ENCODE peak calls at places on chromosomes 5 and 9, in nine cellular contexts. One of them, this sample, is unnamed.

GRCh38 chr9:137217276-137218211 is 4.5 kb downstream of the RNF208 start:
- DNase-seq in omental fat pad: peak
- DNase-seq in mucosa of descending colon: peak
- DNase-seq in neural crest cell: no peak
- DNase-seq in fibroblast of the aortic adventitia: peak
- DNase-seq in hepatocyte: peak
- DNase-seq in cardiac fibroblast: peak
- DNase-seq in foreskin keratinocyte: peak
- DNase-seq in brain microvascular endothelial cell: no peak
- DNase-seq in this sample: no peak

GRCh38 chr9:116154976-116155699 is 1.5 kb downstream of the PAPPA start:
- DNase-seq in omental fat pad: no peak
- DNase-seq in mucosa of descending colon: no peak
- DNase-seq in neural crest cell: no peak
- DNase-seq in fibroblast of the aortic adventitia: peak
- DNase-seq in hepatocyte: peak
- DNase-seq in cardiac fibroblast: peak
- DNase-seq in foreskin keratinocyte: no peak
- DNase-seq in brain microvascular endothelial cell: peak
- DNase-seq in this sample: no peak

GRCh38 chr5:3155029-3155428 is 403.6 kb upstream of the IRX2 start:
- DNase-seq in omental fat pad: no peak
- DNase-seq in mucosa of descending colon: no peak
- DNase-seq in neural crest cell: no peak
- DNase-seq in fibroblast of the aortic adventitia: no peak
- DNase-seq in hepatocyte: no peak
- DNase-seq in cardiac fibroblast: no peak
- DNase-seq in foreskin keratinocyte: no peak
- DNase-seq in brain microvascular endothelial cell: no peak
- DNase-seq in this sample: no peak

GRCh38 chr9:127637322-127637847 is 25.3 kb downstream of the STXBP1 start:
- DNase-seq in omental fat pad: no peak
- DNase-seq in mucosa of descending colon: no peak
- DNase-seq in neural crest cell: no peak
- DNase-seq in fibroblast of the aortic adventitia: peak
- DNase-seq in hepatocyte: peak
- DNase-seq in cardiac fibroblast: peak
- DNase-seq in foreskin keratinocyte: peak
- DNase-seq in brain microvascular endothelial cell: peak
- DNase-seq in this sample: no peak

GRCh38 chr9:121604242-121604641 is 47.2 kb upstream of the DAB2IP start:
- DNase-seq in omental fat pad: no peak
- DNase-seq in mucosa of descending colon: no peak
- DNase-seq in neural crest cell: no peak
- DNase-seq in fibroblast of the aortic adventitia: no peak
- DNase-seq in hepatocyte: peak
- DNase-seq in cardiac fibroblast: no peak
- DNase-seq in foreskin keratinocyte: no peak
- DNase-seq in brain microvascular endothelial cell: no peak
- DNase-seq in this sample: no peak

GRCh38 chr5:90528704-90529233 is 615 bp downstream of the LYSMD3 start:
- DNase-seq in omental fat pad: no peak
- DNase-seq in mucosa of descending colon: no peak
- DNase-seq in neural crest cell: no peak
- DNase-seq in fibroblast of the aortic adventitia: peak
- DNase-seq in hepatocyte: peak
- DNase-seq in cardiac fibroblast: peak
- DNase-seq in foreskin keratinocyte: peak
- DNase-seq in brain microvascular endothelial cell: no peak
- DNase-seq in this sample: no peak

GRCh38 chr9:121656941-121657340 is 5.5 kb downstream of the DAB2IP start:
- DNase-seq in omental fat pad: no peak
- DNase-seq in mucosa of descending colon: peak
- DNase-seq in neural crest cell: no peak
- DNase-seq in fibroblast of the aortic adventitia: no peak
- DNase-seq in hepatocyte: no peak
- DNase-seq in cardiac fibroblast: no peak
- DNase-seq in foreskin keratinocyte: no peak
- DNase-seq in brain microvascular endothelial cell: no peak
- DNase-seq in this sample: no peak

GRCh38 chr9:27086818-27087680 is 22.0 kb upstream of the TEK start:
- DNase-seq in omental fat pad: no peak
- DNase-seq in mucosa of descending colon: no peak
- DNase-seq in neural crest cell: no peak
- DNase-seq in fibroblast of the aortic adventitia: peak
- DNase-seq in hepatocyte: peak
- DNase-seq in cardiac fibroblast: peak
- DNase-seq in foreskin keratinocyte: peak
- DNase-seq in brain microvascular endothelial cell: peak
- DNase-seq in this sample: no peak

GRCh38 chr5:17910318-17910717 is 276.1 kb downstream of the TAF11L14 start:
- DNase-seq in omental fat pad: no peak
- DNase-seq in mucosa of descending colon: no peak
- DNase-seq in neural crest cell: no peak
- DNase-seq in fibroblast of the aortic adventitia: no peak
- DNase-seq in hepatocyte: no peak
- DNase-seq in cardiac fibroblast: peak
- DNase-seq in foreskin keratinocyte: peak
- DNase-seq in brain microvascular endothelial cell: no peak
- DNase-seq in this sample: no peak

GRCh38 chr5:144484124-144484897 is 313.6 kb downstream of the KCTD16 start:
- DNase-seq in omental fat pad: no peak
- DNase-seq in mucosa of descending colon: no peak
- DNase-seq in neural crest cell: no peak
- DNase-seq in fibroblast of the aortic adventitia: peak
- DNase-seq in hepatocyte: peak
- DNase-seq in cardiac fibroblast: peak
- DNase-seq in foreskin keratinocyte: peak
- DNase-seq in brain microvascular endothelial cell: peak
- DNase-seq in this sample: no peak

GRCh38 chr5:144485540-144485939 is 314.9 kb downstream of the KCTD16 start:
- DNase-seq in omental fat pad: no peak
- DNase-seq in mucosa of descending colon: no peak
- DNase-seq in neural crest cell: no peak
- DNase-seq in fibroblast of the aortic adventitia: no peak
- DNase-seq in hepatocyte: no peak
- DNase-seq in cardiac fibroblast: no peak
- DNase-seq in foreskin keratinocyte: no peak
- DNase-seq in brain microvascular endothelial cell: no peak
- DNase-seq in this sample: no peak

GRCh38 chr5:144487761-144488160 is 317.1 kb downstream of the KCTD16 start:
- DNase-seq in omental fat pad: no peak
- DNase-seq in mucosa of descending colon: no peak
- DNase-seq in neural crest cell: no peak
- DNase-seq in fibroblast of the aortic adventitia: peak
- DNase-seq in hepatocyte: no peak
- DNase-seq in cardiac fibroblast: peak
- DNase-seq in foreskin keratinocyte: no peak
- DNase-seq in brain microvascular endothelial cell: no peak
- DNase-seq in this sample: no peak

DNA sequence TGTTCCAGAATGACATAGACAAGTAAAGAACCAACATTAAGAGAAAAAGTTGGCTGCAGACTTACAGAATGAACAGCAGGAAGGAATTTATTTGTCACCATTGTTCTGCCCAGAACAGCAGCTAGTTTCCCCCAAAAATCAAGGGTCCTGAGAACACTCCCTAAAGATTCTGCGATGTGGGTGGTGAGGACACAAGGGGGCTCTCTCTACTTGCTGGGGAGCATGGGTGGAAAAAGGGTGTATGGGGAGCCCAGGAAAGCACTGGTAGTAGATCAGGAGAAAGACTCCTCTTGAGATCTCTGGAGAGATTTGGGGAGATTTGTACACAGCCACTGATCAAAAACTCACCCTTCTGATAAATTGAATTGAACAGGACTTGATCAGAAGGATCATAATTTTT is 316.5 kb downstream of the KCTD16 start:
- DNase-seq in omental fat pad: no peak
- DNase-seq in mucosa of descending colon: no peak
- DNase-seq in neural crest cell: no peak
- DNase-seq in fibroblast of the aortic adventitia: no peak
- DNase-seq in hepatocyte: no peak
- DNase-seq in cardiac fibroblast: no peak
- DNase-seq in foreskin keratinocyte: no peak
- DNase-seq in brain microvascular endothelial cell: no peak
- DNase-seq in this sample: no peak
- TF ChIP-seq CTCF in omental fat pad: no peak
- TF ChIP-seq CTCF in mucosa of descending colon: no peak
- TF ChIP-seq CTCF in neural crest cell: no peak
- TF ChIP-seq CTCF in fibroblast of the aortic adventitia: peak
- TF ChIP-seq CTCF in hepatocyte: no peak
- TF ChIP-seq CTCF in cardiac fibroblast: no peak
- TF ChIP-seq CTCF in foreskin keratinocyte: no peak
- TF ChIP-seq CTCF in brain microvascular endothelial cell: peak
- TF ChIP-seq CTCF in this sample: no peak

DNA sequence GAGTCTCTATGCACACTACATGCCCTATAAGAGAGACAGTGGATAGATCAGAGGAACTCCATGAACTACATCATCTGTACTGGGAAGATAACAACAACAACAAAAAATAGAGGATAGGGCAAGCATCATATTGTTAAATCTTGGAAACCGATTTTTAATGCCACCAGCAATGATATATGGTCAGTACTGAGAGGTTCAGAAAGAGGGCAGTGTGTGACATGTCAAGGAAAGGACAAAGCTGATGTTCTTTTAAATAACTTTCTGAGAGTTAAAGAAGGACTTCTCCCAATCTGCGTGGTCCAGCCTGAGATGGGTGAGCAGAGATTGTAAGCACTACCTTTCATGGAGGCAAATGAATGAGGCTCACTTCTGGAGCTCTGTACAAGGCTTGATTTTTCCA is 62.0 kb upstream of the PHF24 start:
- DNase-seq in omental fat pad: no peak
- DNase-seq in mucosa of descending colon: no peak
- DNase-seq in neural crest cell: no peak
- DNase-seq in fibroblast of the aortic adventitia: no peak
- DNase-seq in hepatocyte: no peak
- DNase-seq in cardiac fibroblast: peak
- DNase-seq in foreskin keratinocyte: no peak
- DNase-seq in brain microvascular endothelial cell: no peak
- DNase-seq in this sample: no peak
- TF ChIP-seq CTCF in omental fat pad: no peak
- TF ChIP-seq CTCF in mucosa of descending colon: no peak
- TF ChIP-seq CTCF in neural crest cell: no peak
- TF ChIP-seq CTCF in fibroblast of the aortic adventitia: no peak
- TF ChIP-seq CTCF in hepatocyte: no peak
- TF ChIP-seq CTCF in cardiac fibroblast: peak
- TF ChIP-seq CTCF in foreskin keratinocyte: peak
- TF ChIP-seq CTCF in brain microvascular endothelial cell: peak
- TF ChIP-seq CTCF in this sample: no peak

DNA sequence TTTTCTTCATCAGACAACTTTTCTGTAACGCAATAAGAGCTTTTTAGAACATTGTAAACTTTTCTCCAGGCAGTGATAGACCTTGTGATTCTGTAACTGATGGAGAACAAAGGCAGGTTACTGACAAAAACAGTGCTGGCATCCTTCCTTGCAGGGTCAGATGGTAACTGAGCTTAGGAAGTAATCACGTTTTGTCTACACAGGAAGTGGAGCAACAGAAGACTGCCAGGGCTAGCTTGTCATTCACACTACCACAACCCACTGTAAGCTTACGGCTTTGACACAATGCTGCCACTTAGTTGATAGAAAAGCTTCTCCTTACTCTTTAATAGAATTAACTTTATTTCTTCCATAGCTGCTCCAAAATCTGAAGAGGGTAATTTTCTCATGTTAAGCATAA is 46.8 kb downstream of the FBN2 start:
- DNase-seq in omental fat pad: no peak
- DNase-seq in mucosa of descending colon: no peak
- DNase-seq in neural crest cell: no peak
- DNase-seq in fibroblast of the aortic adventitia: no peak
- DNase-seq in hepatocyte: no peak
- DNase-seq in cardiac fibroblast: peak
- DNase-seq in foreskin keratinocyte: no peak
- DNase-seq in brain microvascular endothelial cell: peak
- DNase-seq in this sample: no peak
- TF ChIP-seq CTCF in omental fat pad: no peak
- TF ChIP-seq CTCF in mucosa of descending colon: no peak
- TF ChIP-seq CTCF in neural crest cell: no peak
- TF ChIP-seq CTCF in fibroblast of the aortic adventitia: no peak
- TF ChIP-seq CTCF in hepatocyte: no peak
- TF ChIP-seq CTCF in cardiac fibroblast: no peak
- TF ChIP-seq CTCF in foreskin keratinocyte: no peak
- TF ChIP-seq CTCF in brain microvascular endothelial cell: no peak
- TF ChIP-seq CTCF in this sample: no peak

GRCh38 chr5:120449501-120449900 is 14.6 kb upstream of the PRR16 start:
- DNase-seq in omental fat pad: no peak
- DNase-seq in mucosa of descending colon: no peak
- DNase-seq in neural crest cell: no peak
- DNase-seq in fibroblast of the aortic adventitia: no peak
- DNase-seq in hepatocyte: no peak
- DNase-seq in cardiac fibroblast: peak
- DNase-seq in foreskin keratinocyte: no peak
- DNase-seq in brain microvascular endothelial cell: peak
- DNase-seq in this sample: no peak

GRCh38 chr5:120446068-120446492 is 18.0 kb upstream of the PRR16 start:
- DNase-seq in omental fat pad: no peak
- DNase-seq in mucosa of descending colon: no peak
- DNase-seq in neural crest cell: no peak
- DNase-seq in fibroblast of the aortic adventitia: peak
- DNase-seq in hepatocyte: peak
- DNase-seq in cardiac fibroblast: peak
- DNase-seq in foreskin keratinocyte: peak
- DNase-seq in brain microvascular endothelial cell: peak
- DNase-seq in this sample: no peak

GRCh38 chr5:120450910-120451309 is 13.2 kb upstream of the PRR16 start:
- DNase-seq in omental fat pad: no peak
- DNase-seq in mucosa of descending colon: no peak
- DNase-seq in neural crest cell: no peak
- DNase-seq in fibroblast of the aortic adventitia: no peak
- DNase-seq in hepatocyte: no peak
- DNase-seq in cardiac fibroblast: no peak
- DNase-seq in foreskin keratinocyte: no peak
- DNase-seq in brain microvascular endothelial cell: no peak
- DNase-seq in this sample: no peak

GRCh38 chr5:120446896-120447295 is 17.2 kb upstream of the PRR16 start:
- DNase-seq in omental fat pad: no peak
- DNase-seq in mucosa of descending colon: no peak
- DNase-seq in neural crest cell: no peak
- DNase-seq in fibroblast of the aortic adventitia: no peak
- DNase-seq in hepatocyte: no peak
- DNase-seq in cardiac fibroblast: peak
- DNase-seq in foreskin keratinocyte: no peak
- DNase-seq in brain microvascular endothelial cell: no peak
- DNase-seq in this sample: no peak

DNA sequence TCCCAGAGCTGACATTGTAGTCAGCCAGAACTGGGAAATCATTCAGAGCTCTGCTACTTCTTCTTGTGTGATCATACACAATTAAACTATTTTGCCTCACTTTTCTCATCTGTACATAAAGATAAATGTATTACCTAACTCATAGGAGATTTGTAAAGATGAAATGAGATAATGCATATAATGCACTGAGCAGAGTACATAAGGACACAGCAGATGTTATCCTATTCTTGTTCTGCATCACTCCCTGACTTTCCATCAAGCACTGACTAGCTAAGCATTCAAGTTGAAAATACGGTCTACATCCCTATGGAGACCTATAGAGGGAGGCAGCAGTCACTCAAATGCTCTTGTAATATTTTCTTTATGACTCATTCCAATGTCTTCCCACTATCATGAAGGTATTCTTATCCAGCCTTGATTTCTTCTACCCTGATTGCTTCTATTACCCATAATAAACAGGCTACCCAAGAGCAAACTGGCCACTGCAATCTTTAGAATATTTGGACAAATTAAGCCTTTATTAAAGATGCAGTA is 16.3 kb upstream of the PRR16 start:
- DNase-seq in omental fat pad: no peak
- DNase-seq in mucosa of descending colon: no peak
- DNase-seq in neural crest cell: no peak
- DNase-seq in fibroblast of the aortic adventitia: no peak
- DNase-seq in hepatocyte: no peak
- DNase-seq in cardiac fibroblast: peak
- DNase-seq in foreskin keratinocyte: peak
- DNase-seq in brain microvascular endothelial cell: peak
- DNase-seq in this sample: no peak
- TF ChIP-seq CTCF in omental fat pad: no peak
- TF ChIP-seq CTCF in mucosa of descending colon: no peak
- TF ChIP-seq CTCF in neural crest cell: no peak
- TF ChIP-seq CTCF in fibroblast of the aortic adventitia: no peak
- TF ChIP-seq CTCF in hepatocyte: no peak
- TF ChIP-seq CTCF in cardiac fibroblast: no peak
- TF ChIP-seq CTCF in foreskin keratinocyte: peak
- TF ChIP-seq CTCF in brain microvascular endothelial cell: peak
- TF ChIP-seq CTCF in this sample: no peak

This sample was measured in D721Med.